ENCODE peak calls at places on chromosomes 1 and 21, in ten cellular contexts. One of them, this sample, is unnamed.

GRCh38 chr1:24925082-24925779 is 4.8 kb downstream of the RUNX3 start:
- DNase-seq in T follicular helper cell: peak
- DNase-seq in NCI-H1048: no peak
- DNase-seq in cardiac septum: no peak
- DNase-seq in stromal cell of bone marrow: no peak
- DNase-seq in CD4-positive, CD25-positive, alpha-beta regulatory T cell: peak
- DNase-seq in activated CD4-positive, CD25-positive, alpha-beta regulatory T cell treated with anti-CD3 and anti-CD28 coated beads, Interleukin-2, amount 50 U/mL, for 16 hours: peak
- DNase-seq in COLO829: no peak
- DNase-seq in H54: no peak
- DNase-seq in AG08396: no peak
- DNase-seq in this sample: no peak

GRCh38 chr1:30662291-30662840 is 61.0 kb downstream of the MATN1 start:
- DNase-seq in T follicular helper cell: no peak
- DNase-seq in NCI-H1048: no peak
- DNase-seq in cardiac septum: peak
- DNase-seq in stromal cell of bone marrow: no peak
- DNase-seq in CD4-positive, CD25-positive, alpha-beta regulatory T cell: no peak
- DNase-seq in activated CD4-positive, CD25-positive, alpha-beta regulatory T cell treated with anti-CD3 and anti-CD28 coated beads, Interleukin-2, amount 50 U/mL, for 16 hours: no peak
- DNase-seq in COLO829: no peak
- DNase-seq in H54: no peak
- DNase-seq in AG08396: no peak
- DNase-seq in this sample: no peak

GRCh38 chr1:32111789-32112188 is 3.9 kb downstream of the KPNA6 start:
- DNase-seq in T follicular helper cell: no peak
- DNase-seq in NCI-H1048: no peak
- DNase-seq in cardiac septum: no peak
- DNase-seq in stromal cell of bone marrow: no peak
- DNase-seq in CD4-positive, CD25-positive, alpha-beta regulatory T cell: no peak
- DNase-seq in activated CD4-positive, CD25-positive, alpha-beta regulatory T cell treated with anti-CD3 and anti-CD28 coated beads, Interleukin-2, amount 50 U/mL, for 16 hours: no peak
- DNase-seq in COLO829: no peak
- DNase-seq in H54: no peak
- DNase-seq in AG08396: peak
- DNase-seq in this sample: no peak

GRCh38 chr21:45575993-45576837 is 34.0 kb upstream of the SLC19A1 start:
- DNase-seq in T follicular helper cell: no peak
- DNase-seq in NCI-H1048: no peak
- DNase-seq in cardiac septum: peak
- DNase-seq in stromal cell of bone marrow: no peak
- DNase-seq in CD4-positive, CD25-positive, alpha-beta regulatory T cell: no peak
- DNase-seq in activated CD4-positive, CD25-positive, alpha-beta regulatory T cell treated with anti-CD3 and anti-CD28 coated beads, Interleukin-2, amount 50 U/mL, for 16 hours: no peak
- DNase-seq in COLO829: no peak
- DNase-seq in H54: no peak
- DNase-seq in AG08396: no peak
- DNase-seq in this sample: no peak

GRCh38 chr1:185551008-185551407 is 183.2 kb upstream of the HMCN1 start:
- DNase-seq in T follicular helper cell: no peak
- DNase-seq in NCI-H1048: no peak
- DNase-seq in cardiac septum: peak
- DNase-seq in stromal cell of bone marrow: no peak
- DNase-seq in CD4-positive, CD25-positive, alpha-beta regulatory T cell: no peak
- DNase-seq in activated CD4-positive, CD25-positive, alpha-beta regulatory T cell treated with anti-CD3 and anti-CD28 coated beads, Interleukin-2, amount 50 U/mL, for 16 hours: no peak
- DNase-seq in COLO829: no peak
- DNase-seq in H54: no peak
- DNase-seq in AG08396: no peak
- DNase-seq in this sample: no peak

GRCh38 chr1:26035959-26036755 is 9.8 kb downstream of the SLC30A2 start:
- DNase-seq in T follicular helper cell: peak
- DNase-seq in NCI-H1048: peak
- DNase-seq in cardiac septum: peak
- DNase-seq in stromal cell of bone marrow: peak
- DNase-seq in CD4-positive, CD25-positive, alpha-beta regulatory T cell: peak
- DNase-seq in activated CD4-positive, CD25-positive, alpha-beta regulatory T cell treated with anti-CD3 and anti-CD28 coated beads, Interleukin-2, amount 50 U/mL, for 16 hours: peak
- DNase-seq in COLO829: peak
- DNase-seq in H54: peak
- DNase-seq in AG08396: peak
- DNase-seq in this sample: peak

GRCh38 chr21:46069719-46070279 is 28.1 kb upstream of the COL6A2 start:
- DNase-seq in T follicular helper cell: no peak
- DNase-seq in NCI-H1048: no peak
- DNase-seq in cardiac septum: no peak
- DNase-seq in stromal cell of bone marrow: no peak
- DNase-seq in CD4-positive, CD25-positive, alpha-beta regulatory T cell: no peak
- DNase-seq in activated CD4-positive, CD25-positive, alpha-beta regulatory T cell treated with anti-CD3 and anti-CD28 coated beads, Interleukin-2, amount 50 U/mL, for 16 hours: no peak
- DNase-seq in COLO829: no peak
- DNase-seq in H54: no peak
- DNase-seq in AG08396: no peak
- DNase-seq in this sample: no peak

GRCh38 chr1:157197906-157198435 is 59.8 kb upstream of the ETV3 start:
- DNase-seq in T follicular helper cell: no peak
- DNase-seq in NCI-H1048: no peak
- DNase-seq in cardiac septum: no peak
- DNase-seq in stromal cell of bone marrow: no peak
- DNase-seq in CD4-positive, CD25-positive, alpha-beta regulatory T cell: no peak
- DNase-seq in activated CD4-positive, CD25-positive, alpha-beta regulatory T cell treated with anti-CD3 and anti-CD28 coated beads, Interleukin-2, amount 50 U/mL, for 16 hours: no peak
- DNase-seq in COLO829: no peak
- DNase-seq in H54: no peak
- DNase-seq in AG08396: no peak
- DNase-seq in this sample: no peak

GRCh38 chr1:228064741-228065542 is 17.6 kb upstream of the ARF1 start:
- DNase-seq in T follicular helper cell: no peak
- DNase-seq in NCI-H1048: no peak
- DNase-seq in cardiac septum: peak
- DNase-seq in stromal cell of bone marrow: no peak
- DNase-seq in CD4-positive, CD25-positive, alpha-beta regulatory T cell: no peak
- DNase-seq in activated CD4-positive, CD25-positive, alpha-beta regulatory T cell treated with anti-CD3 and anti-CD28 coated beads, Interleukin-2, amount 50 U/mL, for 16 hours: no peak
- DNase-seq in COLO829: no peak
- DNase-seq in H54: no peak
- DNase-seq in AG08396: no peak
- DNase-seq in this sample: no peak

GRCh38 chr1:6349254-6349943 is 44.2 kb downstream of the ACOT7 start:
- DNase-seq in T follicular helper cell: no peak
- DNase-seq in NCI-H1048: no peak
- DNase-seq in cardiac septum: no peak
- DNase-seq in stromal cell of bone marrow: no peak
- DNase-seq in CD4-positive, CD25-positive, alpha-beta regulatory T cell: no peak
- DNase-seq in activated CD4-positive, CD25-positive, alpha-beta regulatory T cell treated with anti-CD3 and anti-CD28 coated beads, Interleukin-2, amount 50 U/mL, for 16 hours: no peak
- DNase-seq in COLO829: no peak
- DNase-seq in H54: no peak
- DNase-seq in AG08396: no peak
- DNase-seq in this sample: no peak

GRCh38 chr1:5427026-5427613 is 565.1 kb downstream of the NPHP4 start:
- DNase-seq in T follicular helper cell: no peak
- DNase-seq in NCI-H1048: no peak
- DNase-seq in cardiac septum: no peak
- DNase-seq in stromal cell of bone marrow: no peak
- DNase-seq in CD4-positive, CD25-positive, alpha-beta regulatory T cell: no peak
- DNase-seq in activated CD4-positive, CD25-positive, alpha-beta regulatory T cell treated with anti-CD3 and anti-CD28 coated beads, Interleukin-2, amount 50 U/mL, for 16 hours: no peak
- DNase-seq in COLO829: no peak
- DNase-seq in H54: no peak
- DNase-seq in AG08396: no peak
- DNase-seq in this sample: no peak

GRCh38 chr1:173392895-173393654 is 84.1 kb upstream of the PRDX6 start:
- DNase-seq in T follicular helper cell: no peak
- DNase-seq in NCI-H1048: no peak
- DNase-seq in cardiac septum: no peak
- DNase-seq in stromal cell of bone marrow: peak
- DNase-seq in CD4-positive, CD25-positive, alpha-beta regulatory T cell: no peak
- DNase-seq in activated CD4-positive, CD25-positive, alpha-beta regulatory T cell treated with anti-CD3 and anti-CD28 coated beads, Interleukin-2, amount 50 U/mL, for 16 hours: no peak
- DNase-seq in COLO829: peak
- DNase-seq in H54: peak
- DNase-seq in AG08396: peak
- DNase-seq in this sample: peak

GRCh38 chr21:43717166-43717853 is 1.6 kb upstream of the PDXK start:
- DNase-seq in T follicular helper cell: no peak
- DNase-seq in NCI-H1048: no peak
- DNase-seq in cardiac septum: no peak
- DNase-seq in stromal cell of bone marrow: no peak
- DNase-seq in CD4-positive, CD25-positive, alpha-beta regulatory T cell: no peak
- DNase-seq in activated CD4-positive, CD25-positive, alpha-beta regulatory T cell treated with anti-CD3 and anti-CD28 coated beads, Interleukin-2, amount 50 U/mL, for 16 hours: no peak
- DNase-seq in COLO829: no peak
- DNase-seq in H54: no peak
- DNase-seq in AG08396: no peak
- DNase-seq in this sample: no peak

GRCh38 chr1:198001776-198002408 is 84.7 kb downstream of the LHX9 start:
- DNase-seq in T follicular helper cell: no peak
- DNase-seq in NCI-H1048: no peak
- DNase-seq in cardiac septum: no peak
- DNase-seq in stromal cell of bone marrow: no peak
- DNase-seq in CD4-positive, CD25-positive, alpha-beta regulatory T cell: no peak
- DNase-seq in activated CD4-positive, CD25-positive, alpha-beta regulatory T cell treated with anti-CD3 and anti-CD28 coated beads, Interleukin-2, amount 50 U/mL, for 16 hours: no peak
- DNase-seq in COLO829: peak
- DNase-seq in H54: no peak
- DNase-seq in AG08396: no peak
- DNase-seq in this sample: no peak

GRCh38 chr1:103110701-103111100 is 2.4 kb upstream of the COL11A1 start:
- DNase-seq in T follicular helper cell: no peak
- DNase-seq in NCI-H1048: no peak
- DNase-seq in cardiac septum: no peak
- DNase-seq in stromal cell of bone marrow: no peak
- DNase-seq in CD4-positive, CD25-positive, alpha-beta regulatory T cell: no peak
- DNase-seq in activated CD4-positive, CD25-positive, alpha-beta regulatory T cell treated with anti-CD3 and anti-CD28 coated beads, Interleukin-2, amount 50 U/mL, for 16 hours: no peak
- DNase-seq in COLO829: no peak
- DNase-seq in H54: no peak
- DNase-seq in AG08396: no peak
- DNase-seq in this sample: no peak

GRCh38 chr1:30368841-30369240 is 354.5 kb downstream of the MATN1 start:
- DNase-seq in T follicular helper cell: no peak
- DNase-seq in NCI-H1048: no peak
- DNase-seq in cardiac septum: no peak
- DNase-seq in stromal cell of bone marrow: no peak
- DNase-seq in CD4-positive, CD25-positive, alpha-beta regulatory T cell: no peak
- DNase-seq in activated CD4-positive, CD25-positive, alpha-beta regulatory T cell treated with anti-CD3 and anti-CD28 coated beads, Interleukin-2, amount 50 U/mL, for 16 hours: no peak
- DNase-seq in COLO829: no peak
- DNase-seq in H54: no peak
- DNase-seq in AG08396: no peak
- DNase-seq in this sample: no peak

GRCh38 chr1:6385673-6386191 is 7.8 kb downstream of the ACOT7 start:
- DNase-seq in T follicular helper cell: no peak
- DNase-seq in NCI-H1048: no peak
- DNase-seq in cardiac septum: no peak
- DNase-seq in stromal cell of bone marrow: peak
- DNase-seq in CD4-positive, CD25-positive, alpha-beta regulatory T cell: no peak
- DNase-seq in activated CD4-positive, CD25-positive, alpha-beta regulatory T cell treated with anti-CD3 and anti-CD28 coated beads, Interleukin-2, amount 50 U/mL, for 16 hours: no peak
- DNase-seq in COLO829: peak
- DNase-seq in H54: peak
- DNase-seq in AG08396: peak
- DNase-seq in this sample: peak

GRCh38 chr1:206556748-206557635 is 49.7 kb downstream of the RASSF5 start:
- DNase-seq in T follicular helper cell: peak
- DNase-seq in NCI-H1048: peak
- DNase-seq in cardiac septum: peak
- DNase-seq in stromal cell of bone marrow: no peak
- DNase-seq in CD4-positive, CD25-positive, alpha-beta regulatory T cell: peak
- DNase-seq in activated CD4-positive, CD25-positive, alpha-beta regulatory T cell treated with anti-CD3 and anti-CD28 coated beads, Interleukin-2, amount 50 U/mL, for 16 hours: peak
- DNase-seq in COLO829: no peak
- DNase-seq in H54: peak
- DNase-seq in AG08396: peak
- DNase-seq in this sample: peak

GRCh38 chr1:109239580-109240068 is 9.7 kb upstream of the CELSR2 start:
- DNase-seq in T follicular helper cell: peak
- DNase-seq in NCI-H1048: no peak
- DNase-seq in cardiac septum: no peak
- DNase-seq in stromal cell of bone marrow: no peak
- DNase-seq in CD4-positive, CD25-positive, alpha-beta regulatory T cell: no peak
- DNase-seq in activated CD4-positive, CD25-positive, alpha-beta regulatory T cell treated with anti-CD3 and anti-CD28 coated beads, Interleukin-2, amount 50 U/mL, for 16 hours: no peak
- DNase-seq in COLO829: no peak
- DNase-seq in H54: no peak
- DNase-seq in AG08396: peak
- DNase-seq in this sample: no peak

GRCh38 chr1:163422738-163423404 is 101.1 kb downstream of the NUF2 start:
- DNase-seq in T follicular helper cell: no peak
- DNase-seq in NCI-H1048: no peak
- DNase-seq in cardiac septum: no peak
- DNase-seq in stromal cell of bone marrow: no peak
- DNase-seq in CD4-positive, CD25-positive, alpha-beta regulatory T cell: no peak
- DNase-seq in activated CD4-positive, CD25-positive, alpha-beta regulatory T cell treated with anti-CD3 and anti-CD28 coated beads, Interleukin-2, amount 50 U/mL, for 16 hours: no peak
- DNase-seq in COLO829: no peak
- DNase-seq in H54: no peak
- DNase-seq in AG08396: no peak
- DNase-seq in this sample: no peak

GRCh38 chr1:117271959-117272358 is 61.2 kb upstream of the VTCN1 start:
- DNase-seq in T follicular helper cell: no peak
- DNase-seq in NCI-H1048: no peak
- DNase-seq in cardiac septum: no peak
- DNase-seq in stromal cell of bone marrow: no peak
- DNase-seq in CD4-positive, CD25-positive, alpha-beta regulatory T cell: no peak
- DNase-seq in activated CD4-positive, CD25-positive, alpha-beta regulatory T cell treated with anti-CD3 and anti-CD28 coated beads, Interleukin-2, amount 50 U/mL, for 16 hours: no peak
- DNase-seq in COLO829: no peak
- DNase-seq in H54: no peak
- DNase-seq in AG08396: no peak
- DNase-seq in this sample: peak

GRCh38 chr1:1207254-1207902 is 986 bp upstream of the TNFRSF18 start:
- DNase-seq in T follicular helper cell: no peak
- DNase-seq in NCI-H1048: no peak
- DNase-seq in cardiac septum: no peak
- DNase-seq in stromal cell of bone marrow: no peak
- DNase-seq in CD4-positive, CD25-positive, alpha-beta regulatory T cell: peak
- DNase-seq in activated CD4-positive, CD25-positive, alpha-beta regulatory T cell treated with anti-CD3 and anti-CD28 coated beads, Interleukin-2, amount 50 U/mL, for 16 hours: no peak
- DNase-seq in COLO829: no peak
- DNase-seq in H54: no peak
- DNase-seq in AG08396: no peak
- DNase-seq in this sample: no peak

This sample was measured in A172.